ENCODE peak calls at places on chromosomes 2 and 18, in five cellular contexts. G is PC-3, M is endothelial cell of umbilical vein, W is PC-9, U is osteoblast. Q is an unnamed sample.

GRCh38 chr2:132374961-132375360 is 41.6 kb upstream of the GPR39 start:
- DNase-seq in W (no peak), M (no peak), U (peak; percentile 45), G (no peak), Q (no peak)

GRCh38 chr2:190744041-190744440 is 95.2 kb downstream of the NAB1 start:
- DNase-seq in W (no peak), U (no peak), G (no peak), M (no peak), Q (no peak)

GRCh38 chr2:230913406-230913805 is 11.6 kb downstream of the GPR55 start:
- DNase-seq in W (no peak), U (peak; percentile 48), G (no peak), M (no peak), Q (peak; percentile 88)

GRCh38 chr18:78766651-78767533 is 212.7 kb upstream of the SALL3 start:
- DNase-seq in U (no peak), G (no peak), M (no peak), W (no peak), Q (no peak)

GRCh38 chr2:69784228-69784627 is 42.3 kb downstream of the ANXA4 start:
- DNase-seq in G (no peak), W (no peak), U (no peak), M (no peak), Q (no peak)

GRCh38 chr2:37168217-37168981 is 11.6 kb upstream of the EIF2AK2 start:
- DNase-seq in M (peak; percentile 56), G (peak; percentile 66), U (peak; percentile 52), W (peak; percentile 38), Q (peak; percentile 80)

GRCh38 chr2:127663566-127664064 is 11.7 kb downstream of the LIMS2 start:
- DNase-seq in U (peak; percentile 44), M (no peak), W (no peak), G (no peak), Q (no peak)

GRCh38 chr2:142165790-142166189 is 35.0 kb upstream of the LRP1B start:
- DNase-seq in G (peak; percentile 65), M (peak; percentile 74), U (no peak), W (peak; percentile 5), Q (no peak)

GRCh38 chr2:30862054-30862651 is 54.9 kb upstream of the CAPN13 start:
- DNase-seq in M (peak; percentile 20), W (peak; percentile 38), U (peak; percentile 77), G (peak; percentile 84), Q (peak; percentile 88)

GRCh38 chr2:223731503-223731902 is 105.9 kb downstream of the AP1S3 start:
- DNase-seq in W (no peak), M (no peak), G (no peak), U (peak; percentile 54), Q (no peak)

GRCh38 chr2:9944330-9944758 is 7.1 kb upstream of the GRHL1 start:
- DNase-seq in U (no peak), G (no peak), W (peak; percentile 77), M (no peak), Q (no peak)

GRCh38 chr2:27353762-27354596 is 2.6 kb downstream of the GTF3C2 start:
- DNase-seq in M (no peak), W (peak; percentile 44), U (no peak), G (peak; percentile 35), Q (no peak)

GRCh38 chr2:134917219-134917957 is 1.2 kb upstream of the CCNT2 start:
- DNase-seq in U (no peak), W (peak; percentile 6), G (no peak), M (no peak), Q (peak; percentile 55)

GRCh38 chr2:134917958-134918517 is 584 bp upstream of the CCNT2 start:
- DNase-seq in M (peak; percentile 92), G (peak; percentile 87), U (no peak), W (no peak), Q (no peak)

GRCh38 chr2:134919360-134920210 is 963 bp downstream of the CCNT2 start:
- DNase-seq in U (no peak), M (peak; percentile 44), G (peak; percentile 25), W (no peak), Q (peak; percentile 72)

GRCh38 chr2:134918518-134919359 is at the start of gene CCNT2:
- DNase-seq in M (peak; percentile 99), G (peak; percentile 99), W (peak; percentile 99), U (peak; percentile 97), Q (peak; percentile 100)
- H3K79me2 ChIP-seq in M (peaks cover 51% of the 10 kb centered on the region), G (peaks cover 55% of the 10 kb centered on the region), W (peaks cover 49% of the 10 kb centered on the region), U (peaks cover 49% of the 10 kb centered on the region), Q (peaks cover 50% of the 10 kb centered on the region)

GRCh38 chr2:41710944-41711343 is 336.9 kb upstream of the PKDCC start:
- DNase-seq in G (peak; percentile 13), M (no peak), W (no peak), U (no peak), Q (no peak)
- H3K4me2 ChIP-seq in G (no peak overlapping the region), M (no peak overlapping the region), W (no peak overlapping the region), U (no peak overlapping the region), Q (no peak overlapping the region)

GRCh38 chr18:9177466-9177865 is 40.9 kb downstream of the ANKRD12 start:
- DNase-seq in U (no peak), W (no peak), M (no peak), G (no peak), Q (no peak)
- H3K79me2 ChIP-seq in U (peaks cover 99% of the 10 kb centered on the region), W (peaks cover 15% of the 10 kb centered on the region), M (peaks cover 74% of the 10 kb centered on the region), G (peaks cover 68% of the 10 kb centered on the region), Q (peaks cover 96% of the 10 kb centered on the region)

GRCh38 chr2:238399094-238399493 is 27.6 kb upstream of the ASB1 start:
- DNase-seq in U (no peak), G (no peak), M (no peak), W (no peak), Q (no peak)
- H3K4me2 ChIP-seq in U (no peak overlapping the region), G (no peak overlapping the region), M (no peak overlapping the region), W (no peak overlapping the region), Q (no peak overlapping the region)

GRCh38 chr2:53970898-53971681 is at the start of gene PSME4:
- DNase-seq in U (peak; percentile 97), W (peak; percentile 92), G (peak; percentile 85), M (peak; percentile 90), Q (peak; percentile 97)
- H3K79me2 ChIP-seq in U (peaks cover 50% of the 10 kb centered on the region), W (peaks cover 54% of the 10 kb centered on the region), G (peaks cover 54% of the 10 kb centered on the region), M (peaks cover 45% of the 10 kb centered on the region), Q (peaks cover 55% of the 10 kb centered on the region)

GRCh38 chr2:71722286-71722685 is 268.9 kb downstream of the DYSF start:
- DNase-seq in G (no peak), W (no peak), M (no peak), U (no peak), Q (no peak)

GRCh38 chr2:71721669-71722068 is 268.3 kb downstream of the DYSF start:
- DNase-seq in W (no peak), G (no peak), U (no peak), M (no peak), Q (no peak)

GRCh38 chr2:71725836-71726235 is 272.5 kb downstream of the DYSF start:
- DNase-seq in M (no peak), G (no peak), W (no peak), U (no peak), Q (no peak)

GRCh38 chr2:71727562-71727961 is 274.2 kb downstream of the DYSF start:
- DNase-seq in M (no peak), U (no peak), G (peak; percentile 48), W (no peak), Q (no peak)

GRCh38 chr2:71724793-71725192 is 271.4 kb downstream of the DYSF start:
- DNase-seq in M (no peak), U (no peak), W (no peak), G (no peak), Q (no peak)
- H3K4me2 ChIP-seq in M (no peak overlapping the region), U (no peak overlapping the region), W (no peak overlapping the region), G (no peak overlapping the region), Q (no peak overlapping the region)

DNA sequence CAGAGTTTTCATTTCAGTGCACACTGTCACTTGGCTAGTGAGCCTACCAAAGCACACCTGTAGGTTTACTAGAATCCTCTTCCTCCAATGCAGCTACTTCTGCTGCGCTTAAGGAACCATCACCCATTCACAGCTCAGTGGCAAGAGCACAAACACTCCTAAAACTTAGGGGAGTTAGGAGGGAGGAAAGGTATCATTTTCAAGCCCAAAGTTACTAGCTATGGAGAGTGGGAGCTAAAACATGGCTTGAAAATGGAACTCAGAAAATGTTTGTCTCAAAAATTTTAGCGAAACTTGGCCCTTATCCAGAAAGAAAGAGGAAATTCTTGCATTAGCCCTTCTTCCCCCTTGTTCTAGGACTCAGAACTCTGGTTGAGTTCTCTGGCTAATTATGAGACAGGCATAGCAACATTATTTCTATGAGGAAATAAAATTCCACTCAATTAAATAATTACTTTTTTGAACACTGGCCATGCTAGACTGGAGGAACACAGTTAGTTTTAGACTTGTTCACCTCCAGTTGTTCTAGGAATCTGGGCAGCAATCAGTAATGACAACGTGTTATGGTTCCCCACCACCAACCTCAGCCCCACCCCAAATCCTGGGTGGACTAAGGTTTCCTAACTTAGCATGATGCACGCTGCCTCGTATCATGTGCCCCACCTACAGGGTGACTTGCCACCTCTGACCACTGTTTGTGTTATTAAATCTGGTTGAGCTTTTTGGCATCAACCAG is 32.9 kb downstream of the LPIN2 start:
- DNase-seq in W (no peak), M (peak; percentile 44), G (no peak), U (no peak), Q (peak; percentile 69)
- H3K79me2 ChIP-seq in W (peaks cover 57% of the 10 kb centered on the region), M (peaks cover 82% of the 10 kb centered on the region), G (peaks cover 44% of the 10 kb centered on the region), U (peaks cover 93% of the 10 kb centered on the region), Q (no peaks in the 10 kb centered on the region)

GRCh38 chr2:19176977-19177376 is 181.4 kb downstream of the OSR1 start:
- DNase-seq in U (no peak), M (no peak), G (peak; percentile 79), W (peak; percentile 10), Q (no peak)
- H3K4me2 ChIP-seq in U (peak overlapping the region; percentile 6), M (no peak overlapping the region), G (peak overlapping the region; percentile 48), W (no peak overlapping the region), Q (no peak overlapping the region)

Q was measured in Karpas-422.